ENCODE peak calls at places on chromosomes 7 and 10, in nine cellular contexts. One of them, this sample, is unnamed.

GRCh38 chr10:33410096-33410859 is 75.8 kb upstream of the NRP1 start:
- DNase-seq in AG04450: no peak
- DNase-seq in stimulated activated CD4-positive, alpha-beta T cell treated with anti-CD3 and anti-CD28 coated beads, Interleukin-1b, Interleukin-23, amount 100 ng/mL, for 4 hours: no peak
- DNase-seq in HT1080: peak; percentile 48
- DNase-seq in psoas muscle: no peak
- DNase-seq in right lobe of liver: no peak
- DNase-seq in T-helper 9 cell: no peak
- DNase-seq in NCI-H1105 treated with DMSO at 0.1 percent for 48 hours: no peak
- DNase-seq in cardiac muscle cell: no peak
- DNase-seq in this sample: no peak

GRCh38 chr7:155377837-155378579 is 79.9 kb upstream of the EN2 start:
- DNase-seq in AG04450: no peak
- DNase-seq in stimulated activated CD4-positive, alpha-beta T cell treated with anti-CD3 and anti-CD28 coated beads, Interleukin-1b, Interleukin-23, amount 100 ng/mL, for 4 hours: no peak
- DNase-seq in HT1080: no peak
- DNase-seq in psoas muscle: peak; percentile 60
- DNase-seq in right lobe of liver: no peak
- DNase-seq in T-helper 9 cell: no peak
- DNase-seq in NCI-H1105 treated with DMSO at 0.1 percent for 48 hours: no peak
- DNase-seq in cardiac muscle cell: peak; percentile 32
- DNase-seq in this sample: peak; percentile 77

GRCh38 chr7:124716894-124717293 is 48.7 kb downstream of the GPR37 start:
- DNase-seq in AG04450: no peak
- DNase-seq in stimulated activated CD4-positive, alpha-beta T cell treated with anti-CD3 and anti-CD28 coated beads, Interleukin-1b, Interleukin-23, amount 100 ng/mL, for 4 hours: no peak
- DNase-seq in HT1080: no peak
- DNase-seq in psoas muscle: no peak
- DNase-seq in right lobe of liver: no peak
- DNase-seq in T-helper 9 cell: no peak
- DNase-seq in NCI-H1105 treated with DMSO at 0.1 percent for 48 hours: no peak
- DNase-seq in cardiac muscle cell: no peak
- DNase-seq in this sample: no peak

GRCh38 chr7:1377111-1377909 is 82.0 kb downstream of the MICALL2 start:
- DNase-seq in AG04450: no peak
- DNase-seq in stimulated activated CD4-positive, alpha-beta T cell treated with anti-CD3 and anti-CD28 coated beads, Interleukin-1b, Interleukin-23, amount 100 ng/mL, for 4 hours: no peak
- DNase-seq in HT1080: no peak
- DNase-seq in psoas muscle: no peak
- DNase-seq in right lobe of liver: no peak
- DNase-seq in T-helper 9 cell: no peak
- DNase-seq in NCI-H1105 treated with DMSO at 0.1 percent for 48 hours: no peak
- DNase-seq in cardiac muscle cell: no peak
- DNase-seq in this sample: no peak

GRCh38 chr10:60989400-60989876 is 45.5 kb upstream of the RHOBTB1 start:
- DNase-seq in AG04450: no peak
- DNase-seq in stimulated activated CD4-positive, alpha-beta T cell treated with anti-CD3 and anti-CD28 coated beads, Interleukin-1b, Interleukin-23, amount 100 ng/mL, for 4 hours: no peak
- DNase-seq in HT1080: peak; percentile 56
- DNase-seq in psoas muscle: no peak
- DNase-seq in right lobe of liver: no peak
- DNase-seq in T-helper 9 cell: no peak
- DNase-seq in NCI-H1105 treated with DMSO at 0.1 percent for 48 hours: no peak
- DNase-seq in cardiac muscle cell: no peak
- DNase-seq in this sample: no peak

GRCh38 chr7:69211739-69212138 is 386.5 kb upstream of the AUTS2 start:
- DNase-seq in AG04450: no peak
- DNase-seq in stimulated activated CD4-positive, alpha-beta T cell treated with anti-CD3 and anti-CD28 coated beads, Interleukin-1b, Interleukin-23, amount 100 ng/mL, for 4 hours: no peak
- DNase-seq in HT1080: no peak
- DNase-seq in psoas muscle: no peak
- DNase-seq in right lobe of liver: no peak
- DNase-seq in T-helper 9 cell: no peak
- DNase-seq in NCI-H1105 treated with DMSO at 0.1 percent for 48 hours: peak; percentile 14
- DNase-seq in cardiac muscle cell: peak; percentile 32
- DNase-seq in this sample: no peak

GRCh38 chr10:123103944-123104343 is 31.8 kb upstream of the HMX3 start:
- DNase-seq in AG04450: no peak
- DNase-seq in stimulated activated CD4-positive, alpha-beta T cell treated with anti-CD3 and anti-CD28 coated beads, Interleukin-1b, Interleukin-23, amount 100 ng/mL, for 4 hours: no peak
- DNase-seq in HT1080: no peak
- DNase-seq in psoas muscle: no peak
- DNase-seq in right lobe of liver: no peak
- DNase-seq in T-helper 9 cell: no peak
- DNase-seq in NCI-H1105 treated with DMSO at 0.1 percent for 48 hours: peak; percentile 19
- DNase-seq in cardiac muscle cell: no peak
- DNase-seq in this sample: no peak

GRCh38 chr10:70296406-70296899 is 12.6 kb upstream of the NPFFR1 start:
- DNase-seq in AG04450: peak; percentile 73
- DNase-seq in stimulated activated CD4-positive, alpha-beta T cell treated with anti-CD3 and anti-CD28 coated beads, Interleukin-1b, Interleukin-23, amount 100 ng/mL, for 4 hours: no peak
- DNase-seq in HT1080: peak; percentile 93
- DNase-seq in psoas muscle: peak; percentile 94
- DNase-seq in right lobe of liver: peak; percentile 60
- DNase-seq in T-helper 9 cell: no peak
- DNase-seq in NCI-H1105 treated with DMSO at 0.1 percent for 48 hours: no peak
- DNase-seq in cardiac muscle cell: no peak
- DNase-seq in this sample: no peak

GRCh38 chr10:95841711-95842498 is 65.9 kb upstream of the CC2D2B start:
- DNase-seq in AG04450: peak; percentile 27
- DNase-seq in stimulated activated CD4-positive, alpha-beta T cell treated with anti-CD3 and anti-CD28 coated beads, Interleukin-1b, Interleukin-23, amount 100 ng/mL, for 4 hours: peak; percentile 18
- DNase-seq in HT1080: peak; percentile 33
- DNase-seq in psoas muscle: no peak
- DNase-seq in right lobe of liver: no peak
- DNase-seq in T-helper 9 cell: peak; percentile 16
- DNase-seq in NCI-H1105 treated with DMSO at 0.1 percent for 48 hours: peak; percentile 36
- DNase-seq in cardiac muscle cell: peak; percentile 69
- DNase-seq in this sample: peak; percentile 20

GRCh38 chr10:3740157-3740871 is 44.7 kb downstream of the KLF6 start:
- DNase-seq in AG04450: no peak
- DNase-seq in stimulated activated CD4-positive, alpha-beta T cell treated with anti-CD3 and anti-CD28 coated beads, Interleukin-1b, Interleukin-23, amount 100 ng/mL, for 4 hours: no peak
- DNase-seq in HT1080: peak; percentile 88
- DNase-seq in psoas muscle: no peak
- DNase-seq in right lobe of liver: no peak
- DNase-seq in T-helper 9 cell: no peak
- DNase-seq in NCI-H1105 treated with DMSO at 0.1 percent for 48 hours: no peak
- DNase-seq in cardiac muscle cell: no peak
- DNase-seq in this sample: no peak

GRCh38 chr10:82463165-82463564 is 588.2 kb downstream of the NRG3 start:
- DNase-seq in AG04450: no peak
- DNase-seq in stimulated activated CD4-positive, alpha-beta T cell treated with anti-CD3 and anti-CD28 coated beads, Interleukin-1b, Interleukin-23, amount 100 ng/mL, for 4 hours: no peak
- DNase-seq in HT1080: no peak
- DNase-seq in psoas muscle: no peak
- DNase-seq in right lobe of liver: no peak
- DNase-seq in T-helper 9 cell: no peak
- DNase-seq in NCI-H1105 treated with DMSO at 0.1 percent for 48 hours: peak; percentile 65
- DNase-seq in cardiac muscle cell: no peak
- DNase-seq in this sample: no peak

GRCh38 chr10:110083884-110084283 is 76.1 kb downstream of the ADD3 start:
- DNase-seq in AG04450: no peak
- DNase-seq in stimulated activated CD4-positive, alpha-beta T cell treated with anti-CD3 and anti-CD28 coated beads, Interleukin-1b, Interleukin-23, amount 100 ng/mL, for 4 hours: no peak
- DNase-seq in HT1080: peak; percentile 7
- DNase-seq in psoas muscle: no peak
- DNase-seq in right lobe of liver: no peak
- DNase-seq in T-helper 9 cell: no peak
- DNase-seq in NCI-H1105 treated with DMSO at 0.1 percent for 48 hours: peak; percentile 33
- DNase-seq in cardiac muscle cell: no peak
- DNase-seq in this sample: no peak

GRCh38 chr10:52410916-52411315 is 96.8 kb downstream of the DKK1 start:
- DNase-seq in AG04450: no peak
- DNase-seq in stimulated activated CD4-positive, alpha-beta T cell treated with anti-CD3 and anti-CD28 coated beads, Interleukin-1b, Interleukin-23, amount 100 ng/mL, for 4 hours: no peak
- DNase-seq in HT1080: no peak
- DNase-seq in psoas muscle: no peak
- DNase-seq in right lobe of liver: no peak
- DNase-seq in T-helper 9 cell: no peak
- DNase-seq in NCI-H1105 treated with DMSO at 0.1 percent for 48 hours: no peak
- DNase-seq in cardiac muscle cell: no peak
- DNase-seq in this sample: no peak

GRCh38 chr7:156639426-156640256 is 933 bp upstream of the RNF32 start:
- DNase-seq in AG04450: no peak
- DNase-seq in stimulated activated CD4-positive, alpha-beta T cell treated with anti-CD3 and anti-CD28 coated beads, Interleukin-1b, Interleukin-23, amount 100 ng/mL, for 4 hours: no peak
- DNase-seq in HT1080: no peak
- DNase-seq in psoas muscle: peak; percentile 59
- DNase-seq in right lobe of liver: no peak
- DNase-seq in T-helper 9 cell: no peak
- DNase-seq in NCI-H1105 treated with DMSO at 0.1 percent for 48 hours: no peak
- DNase-seq in cardiac muscle cell: no peak
- DNase-seq in this sample: no peak

GRCh38 chr7:23373151-23374004 is 74.2 kb downstream of the MALSU1 start:
- DNase-seq in AG04450: no peak
- DNase-seq in stimulated activated CD4-positive, alpha-beta T cell treated with anti-CD3 and anti-CD28 coated beads, Interleukin-1b, Interleukin-23, amount 100 ng/mL, for 4 hours: peak; percentile 42
- DNase-seq in HT1080: peak; percentile 65
- DNase-seq in psoas muscle: no peak
- DNase-seq in right lobe of liver: no peak
- DNase-seq in T-helper 9 cell: no peak
- DNase-seq in NCI-H1105 treated with DMSO at 0.1 percent for 48 hours: peak; percentile 80
- DNase-seq in cardiac muscle cell: no peak
- DNase-seq in this sample: no peak

GRCh38 chr10:69685426-69685801 is 55.4 kb downstream of the FAM241B start:
- DNase-seq in AG04450: no peak
- DNase-seq in stimulated activated CD4-positive, alpha-beta T cell treated with anti-CD3 and anti-CD28 coated beads, Interleukin-1b, Interleukin-23, amount 100 ng/mL, for 4 hours: no peak
- DNase-seq in HT1080: no peak
- DNase-seq in psoas muscle: no peak
- DNase-seq in right lobe of liver: no peak
- DNase-seq in T-helper 9 cell: no peak
- DNase-seq in NCI-H1105 treated with DMSO at 0.1 percent for 48 hours: no peak
- DNase-seq in cardiac muscle cell: no peak
- DNase-seq in this sample: no peak

GRCh38 chr7:79293655-79294142 is 159.8 kb downstream of the MAGI2 start:
- DNase-seq in AG04450: no peak
- DNase-seq in stimulated activated CD4-positive, alpha-beta T cell treated with anti-CD3 and anti-CD28 coated beads, Interleukin-1b, Interleukin-23, amount 100 ng/mL, for 4 hours: no peak
- DNase-seq in HT1080: peak; percentile 68
- DNase-seq in psoas muscle: no peak
- DNase-seq in right lobe of liver: no peak
- DNase-seq in T-helper 9 cell: no peak
- DNase-seq in NCI-H1105 treated with DMSO at 0.1 percent for 48 hours: no peak
- DNase-seq in cardiac muscle cell: no peak
- DNase-seq in this sample: no peak

GRCh38 chr10:82982110-82982608 is 1107.2 kb downstream of the NRG3 start:
- DNase-seq in AG04450: peak; percentile 67
- DNase-seq in stimulated activated CD4-positive, alpha-beta T cell treated with anti-CD3 and anti-CD28 coated beads, Interleukin-1b, Interleukin-23, amount 100 ng/mL, for 4 hours: no peak
- DNase-seq in HT1080: peak; percentile 95
- DNase-seq in psoas muscle: no peak
- DNase-seq in right lobe of liver: no peak
- DNase-seq in T-helper 9 cell: no peak
- DNase-seq in NCI-H1105 treated with DMSO at 0.1 percent for 48 hours: no peak
- DNase-seq in cardiac muscle cell: no peak
- DNase-seq in this sample: no peak

GRCh38 chr7:131027287-131027773 is 293.3 kb upstream of the KLF14 start:
- DNase-seq in AG04450: no peak
- DNase-seq in stimulated activated CD4-positive, alpha-beta T cell treated with anti-CD3 and anti-CD28 coated beads, Interleukin-1b, Interleukin-23, amount 100 ng/mL, for 4 hours: no peak
- DNase-seq in HT1080: no peak
- DNase-seq in psoas muscle: peak; percentile 69
- DNase-seq in right lobe of liver: no peak
- DNase-seq in T-helper 9 cell: no peak
- DNase-seq in NCI-H1105 treated with DMSO at 0.1 percent for 48 hours: no peak
- DNase-seq in cardiac muscle cell: no peak
- DNase-seq in this sample: no peak

GRCh38 chr7:19051767-19052375 is 65.6 kb downstream of the TWIST1 start:
- DNase-seq in AG04450: no peak
- DNase-seq in stimulated activated CD4-positive, alpha-beta T cell treated with anti-CD3 and anti-CD28 coated beads, Interleukin-1b, Interleukin-23, amount 100 ng/mL, for 4 hours: no peak
- DNase-seq in HT1080: peak; percentile 15
- DNase-seq in psoas muscle: no peak
- DNase-seq in right lobe of liver: no peak
- DNase-seq in T-helper 9 cell: peak; percentile 1
- DNase-seq in NCI-H1105 treated with DMSO at 0.1 percent for 48 hours: peak; percentile 11
- DNase-seq in cardiac muscle cell: no peak
- DNase-seq in this sample: no peak

GRCh38 chr7:92255308-92255707 is 9.5 kb downstream of the ANKIB1 start:
- DNase-seq in AG04450: peak; percentile 41
- DNase-seq in stimulated activated CD4-positive, alpha-beta T cell treated with anti-CD3 and anti-CD28 coated beads, Interleukin-1b, Interleukin-23, amount 100 ng/mL, for 4 hours: no peak
- DNase-seq in HT1080: peak; percentile 25
- DNase-seq in psoas muscle: no peak
- DNase-seq in right lobe of liver: no peak
- DNase-seq in T-helper 9 cell: no peak
- DNase-seq in NCI-H1105 treated with DMSO at 0.1 percent for 48 hours: no peak
- DNase-seq in cardiac muscle cell: no peak
- DNase-seq in this sample: no peak

GRCh38 chr10:103885617-103886016 is 30.2 kb upstream of the SH3PXD2A start:
- DNase-seq in AG04450: no peak
- DNase-seq in stimulated activated CD4-positive, alpha-beta T cell treated with anti-CD3 and anti-CD28 coated beads, Interleukin-1b, Interleukin-23, amount 100 ng/mL, for 4 hours: no peak
- DNase-seq in HT1080: no peak
- DNase-seq in psoas muscle: no peak
- DNase-seq in right lobe of liver: no peak
- DNase-seq in T-helper 9 cell: no peak
- DNase-seq in NCI-H1105 treated with DMSO at 0.1 percent for 48 hours: no peak
- DNase-seq in cardiac muscle cell: no peak
- DNase-seq in this sample: no peak

GRCh38 chr7:139118234-139118802 is 8.8 kb upstream of the ZC3HAV1 start:
- DNase-seq in AG04450: no peak
- DNase-seq in stimulated activated CD4-positive, alpha-beta T cell treated with anti-CD3 and anti-CD28 coated beads, Interleukin-1b, Interleukin-23, amount 100 ng/mL, for 4 hours: no peak
- DNase-seq in HT1080: peak; percentile 79
- DNase-seq in psoas muscle: no peak
- DNase-seq in right lobe of liver: no peak
- DNase-seq in T-helper 9 cell: no peak
- DNase-seq in NCI-H1105 treated with DMSO at 0.1 percent for 48 hours: no peak
- DNase-seq in cardiac muscle cell: no peak
- DNase-seq in this sample: no peak

GRCh38 chr7:159127691-159128642 is 16.7 kb downstream of the VIPR2 start:
- DNase-seq in AG04450: no peak
- DNase-seq in stimulated activated CD4-positive, alpha-beta T cell treated with anti-CD3 and anti-CD28 coated beads, Interleukin-1b, Interleukin-23, amount 100 ng/mL, for 4 hours: no peak
- DNase-seq in HT1080: no peak
- DNase-seq in psoas muscle: no peak
- DNase-seq in right lobe of liver: no peak
- DNase-seq in T-helper 9 cell: no peak
- DNase-seq in NCI-H1105 treated with DMSO at 0.1 percent for 48 hours: no peak
- DNase-seq in cardiac muscle cell: no peak
- DNase-seq in this sample: no peak